ENCODE peak calls at places on chromosomes 4 and X, in eight cellular contexts. One of them, this sample, is unnamed.

GRCh38 chrX:39385022-39385421 is 583.8 kb downstream of the MID1IP1 start:
- DNase-seq in nephron progenitor cell: no peak
- DNase-seq in upper lobe of right lung: no peak
- DNase-seq in AG09319: no peak
- DNase-seq in epithelial cell of proximal tubule: no peak
- DNase-seq in HFFc6: no peak
- DNase-seq in activated CD8-positive, alpha-beta T cell treated with anti-CD3 and anti-CD28 coated beads for 36 hours: no peak
- DNase-seq in psoas muscle: no peak
- DNase-seq in this sample: no peak

GRCh38 chrX:153995504-153995903 is 22.9 kb downstream of the TMEM187 start:
- DNase-seq in nephron progenitor cell: no peak
- DNase-seq in upper lobe of right lung: no peak
- DNase-seq in AG09319: no peak
- DNase-seq in epithelial cell of proximal tubule: no peak
- DNase-seq in HFFc6: no peak
- DNase-seq in activated CD8-positive, alpha-beta T cell treated with anti-CD3 and anti-CD28 coated beads for 36 hours: no peak
- DNase-seq in psoas muscle: no peak
- DNase-seq in this sample: no peak

GRCh38 chr4:8853249-8853648 is 18.4 kb downstream of the HMX1 start:
- DNase-seq in nephron progenitor cell: no peak
- DNase-seq in upper lobe of right lung: no peak
- DNase-seq in AG09319: no peak
- DNase-seq in epithelial cell of proximal tubule: no peak
- DNase-seq in HFFc6: no peak
- DNase-seq in activated CD8-positive, alpha-beta T cell treated with anti-CD3 and anti-CD28 coated beads for 36 hours: no peak
- DNase-seq in psoas muscle: peak; percentile 17
- DNase-seq in this sample: no peak

GRCh38 chrX:56564921-56565861 is 1.8 kb downstream of the UBQLN2 start:
- DNase-seq in nephron progenitor cell: peak; percentile 2
- DNase-seq in upper lobe of right lung: no peak
- DNase-seq in AG09319: no peak
- DNase-seq in epithelial cell of proximal tubule: no peak
- DNase-seq in HFFc6: no peak
- DNase-seq in activated CD8-positive, alpha-beta T cell treated with anti-CD3 and anti-CD28 coated beads for 36 hours: peak; percentile 19
- DNase-seq in psoas muscle: no peak
- DNase-seq in this sample: no peak

GRCh38 chr4:88439161-88439760 is 17.7 kb upstream of the HERC5 start:
- DNase-seq in nephron progenitor cell: no peak
- DNase-seq in upper lobe of right lung: no peak
- DNase-seq in AG09319: no peak
- DNase-seq in epithelial cell of proximal tubule: no peak
- DNase-seq in HFFc6: no peak
- DNase-seq in activated CD8-positive, alpha-beta T cell treated with anti-CD3 and anti-CD28 coated beads for 36 hours: no peak
- DNase-seq in psoas muscle: no peak
- DNase-seq in this sample: no peak

GRCh38 chrX:13197961-13198761 is 121.7 kb downstream of the ATXN3L start:
- DNase-seq in nephron progenitor cell: no peak
- DNase-seq in upper lobe of right lung: no peak
- DNase-seq in AG09319: no peak
- DNase-seq in epithelial cell of proximal tubule: no peak
- DNase-seq in HFFc6: no peak
- DNase-seq in activated CD8-positive, alpha-beta T cell treated with anti-CD3 and anti-CD28 coated beads for 36 hours: no peak
- DNase-seq in psoas muscle: no peak
- DNase-seq in this sample: no peak

GRCh38 chr4:109562457-109563237 is 2.6 kb downstream of the MCUB start:
- DNase-seq in nephron progenitor cell: no peak
- DNase-seq in upper lobe of right lung: no peak
- DNase-seq in AG09319: no peak
- DNase-seq in epithelial cell of proximal tubule: no peak
- DNase-seq in HFFc6: no peak
- DNase-seq in activated CD8-positive, alpha-beta T cell treated with anti-CD3 and anti-CD28 coated beads for 36 hours: peak; percentile 43
- DNase-seq in psoas muscle: no peak
- DNase-seq in this sample: no peak

GRCh38 chrX:41670108-41670507 is 18.7 kb upstream of the GPR34 start:
- DNase-seq in nephron progenitor cell: no peak
- DNase-seq in upper lobe of right lung: no peak
- DNase-seq in AG09319: no peak
- DNase-seq in epithelial cell of proximal tubule: no peak
- DNase-seq in HFFc6: peak; percentile 2
- DNase-seq in activated CD8-positive, alpha-beta T cell treated with anti-CD3 and anti-CD28 coated beads for 36 hours: no peak
- DNase-seq in psoas muscle: no peak
- DNase-seq in this sample: no peak

GRCh38 chrX:78123190-78123589 is 16.3 kb downstream of the TAF9B start:
- DNase-seq in nephron progenitor cell: no peak
- DNase-seq in upper lobe of right lung: no peak
- DNase-seq in AG09319: no peak
- DNase-seq in epithelial cell of proximal tubule: no peak
- DNase-seq in HFFc6: peak; percentile 65
- DNase-seq in activated CD8-positive, alpha-beta T cell treated with anti-CD3 and anti-CD28 coated beads for 36 hours: peak; percentile 64
- DNase-seq in psoas muscle: no peak
- DNase-seq in this sample: no peak

GRCh38 chr4:29405151-29405550 is 1315.0 kb upstream of the PCDH7 start:
- DNase-seq in nephron progenitor cell: no peak
- DNase-seq in upper lobe of right lung: no peak
- DNase-seq in AG09319: no peak
- DNase-seq in epithelial cell of proximal tubule: no peak
- DNase-seq in HFFc6: peak; percentile 28
- DNase-seq in activated CD8-positive, alpha-beta T cell treated with anti-CD3 and anti-CD28 coated beads for 36 hours: no peak
- DNase-seq in psoas muscle: no peak
- DNase-seq in this sample: no peak

GRCh38 chrX:75278991-75279390 is 5.1 kb downstream of the UPRT start:
- DNase-seq in nephron progenitor cell: no peak
- DNase-seq in upper lobe of right lung: no peak
- DNase-seq in AG09319: no peak
- DNase-seq in epithelial cell of proximal tubule: no peak
- DNase-seq in HFFc6: no peak
- DNase-seq in activated CD8-positive, alpha-beta T cell treated with anti-CD3 and anti-CD28 coated beads for 36 hours: no peak
- DNase-seq in psoas muscle: no peak
- DNase-seq in this sample: no peak

GRCh38 chr4:102849579-102850104 is 19.1 kb upstream of the CISD2 start:
- DNase-seq in nephron progenitor cell: no peak
- DNase-seq in upper lobe of right lung: no peak
- DNase-seq in AG09319: no peak
- DNase-seq in epithelial cell of proximal tubule: no peak
- DNase-seq in HFFc6: no peak
- DNase-seq in activated CD8-positive, alpha-beta T cell treated with anti-CD3 and anti-CD28 coated beads for 36 hours: peak; percentile 11
- DNase-seq in psoas muscle: no peak
- DNase-seq in this sample: no peak

GRCh38 chr4:185582651-185583400 is 47.5 kb upstream of the PDLIM3 start:
- DNase-seq in nephron progenitor cell: no peak
- DNase-seq in upper lobe of right lung: no peak
- DNase-seq in AG09319: no peak
- DNase-seq in epithelial cell of proximal tubule: no peak
- DNase-seq in HFFc6: no peak
- DNase-seq in activated CD8-positive, alpha-beta T cell treated with anti-CD3 and anti-CD28 coated beads for 36 hours: no peak
- DNase-seq in psoas muscle: peak; percentile 82
- DNase-seq in this sample: no peak

GRCh38 chr4:19455850-19456602 is 795.7 kb upstream of the SLIT2 start:
- DNase-seq in nephron progenitor cell: no peak
- DNase-seq in upper lobe of right lung: no peak
- DNase-seq in AG09319: no peak
- DNase-seq in epithelial cell of proximal tubule: no peak
- DNase-seq in HFFc6: no peak
- DNase-seq in activated CD8-positive, alpha-beta T cell treated with anti-CD3 and anti-CD28 coated beads for 36 hours: no peak
- DNase-seq in psoas muscle: no peak
- DNase-seq in this sample: no peak

GRCh38 chrX:17719651-17720050 is 17.6 kb upstream of the SCML1 start:
- DNase-seq in nephron progenitor cell: no peak
- DNase-seq in upper lobe of right lung: no peak
- DNase-seq in AG09319: no peak
- DNase-seq in epithelial cell of proximal tubule: no peak
- DNase-seq in HFFc6: no peak
- DNase-seq in activated CD8-positive, alpha-beta T cell treated with anti-CD3 and anti-CD28 coated beads for 36 hours: no peak
- DNase-seq in psoas muscle: no peak
- DNase-seq in this sample: no peak

GRCh38 chr4:119025916-119026661 is 109.5 kb upstream of the MYOZ2 start:
- DNase-seq in nephron progenitor cell: no peak
- DNase-seq in upper lobe of right lung: no peak
- DNase-seq in AG09319: peak; percentile 82
- DNase-seq in epithelial cell of proximal tubule: peak; percentile 86
- DNase-seq in HFFc6: peak; percentile 84
- DNase-seq in activated CD8-positive, alpha-beta T cell treated with anti-CD3 and anti-CD28 coated beads for 36 hours: no peak
- DNase-seq in psoas muscle: no peak
- DNase-seq in this sample: no peak

GRCh38 chr4:182126567-182126966 is 116.6 kb upstream of the TENM3 start:
- DNase-seq in nephron progenitor cell: no peak
- DNase-seq in upper lobe of right lung: no peak
- DNase-seq in AG09319: no peak
- DNase-seq in epithelial cell of proximal tubule: no peak
- DNase-seq in HFFc6: peak; percentile 39
- DNase-seq in activated CD8-positive, alpha-beta T cell treated with anti-CD3 and anti-CD28 coated beads for 36 hours: no peak
- DNase-seq in psoas muscle: no peak
- DNase-seq in this sample: no peak

GRCh38 chrX:37000140-37000539 is 8.0 kb upstream of the FAM47C start:
- DNase-seq in nephron progenitor cell: no peak
- DNase-seq in upper lobe of right lung: no peak
- DNase-seq in AG09319: no peak
- DNase-seq in epithelial cell of proximal tubule: no peak
- DNase-seq in HFFc6: no peak
- DNase-seq in activated CD8-positive, alpha-beta T cell treated with anti-CD3 and anti-CD28 coated beads for 36 hours: no peak
- DNase-seq in psoas muscle: no peak
- DNase-seq in this sample: no peak

GRCh38 chr4:76569695-76570094 is 134.7 kb downstream of the SHROOM3 start:
- DNase-seq in nephron progenitor cell: no peak
- DNase-seq in upper lobe of right lung: no peak
- DNase-seq in AG09319: no peak
- DNase-seq in epithelial cell of proximal tubule: no peak
- DNase-seq in HFFc6: no peak
- DNase-seq in activated CD8-positive, alpha-beta T cell treated with anti-CD3 and anti-CD28 coated beads for 36 hours: no peak
- DNase-seq in psoas muscle: no peak
- DNase-seq in this sample: no peak

GRCh38 chr4:78552398-78553396 is 1.1 kb downstream of the ANXA3 start:
- DNase-seq in nephron progenitor cell: no peak
- DNase-seq in upper lobe of right lung: no peak
- DNase-seq in AG09319: no peak
- DNase-seq in epithelial cell of proximal tubule: peak; percentile 84
- DNase-seq in HFFc6: no peak
- DNase-seq in activated CD8-positive, alpha-beta T cell treated with anti-CD3 and anti-CD28 coated beads for 36 hours: no peak
- DNase-seq in psoas muscle: no peak
- DNase-seq in this sample: no peak

GRCh38 chrX:110162131-110162530 is 155.8 kb downstream of the AMMECR1 start:
- DNase-seq in nephron progenitor cell: no peak
- DNase-seq in upper lobe of right lung: no peak
- DNase-seq in AG09319: no peak
- DNase-seq in epithelial cell of proximal tubule: no peak
- DNase-seq in HFFc6: no peak
- DNase-seq in activated CD8-positive, alpha-beta T cell treated with anti-CD3 and anti-CD28 coated beads for 36 hours: no peak
- DNase-seq in psoas muscle: no peak
- DNase-seq in this sample: no peak

GRCh38 chr4:151983854-151984253 is 223.0 kb upstream of the GATB start:
- DNase-seq in nephron progenitor cell: no peak
- DNase-seq in upper lobe of right lung: no peak
- DNase-seq in AG09319: no peak
- DNase-seq in epithelial cell of proximal tubule: no peak
- DNase-seq in HFFc6: no peak
- DNase-seq in activated CD8-positive, alpha-beta T cell treated with anti-CD3 and anti-CD28 coated beads for 36 hours: no peak
- DNase-seq in psoas muscle: no peak
- DNase-seq in this sample: no peak

GRCh38 chr4:73726000-73726399 is 14.4 kb upstream of the CXCL8 start:
- DNase-seq in nephron progenitor cell: no peak
- DNase-seq in upper lobe of right lung: no peak
- DNase-seq in AG09319: no peak
- DNase-seq in epithelial cell of proximal tubule: peak; percentile 97
- DNase-seq in HFFc6: peak; percentile 86
- DNase-seq in activated CD8-positive, alpha-beta T cell treated with anti-CD3 and anti-CD28 coated beads for 36 hours: no peak
- DNase-seq in psoas muscle: no peak
- DNase-seq in this sample: no peak

DNA sequence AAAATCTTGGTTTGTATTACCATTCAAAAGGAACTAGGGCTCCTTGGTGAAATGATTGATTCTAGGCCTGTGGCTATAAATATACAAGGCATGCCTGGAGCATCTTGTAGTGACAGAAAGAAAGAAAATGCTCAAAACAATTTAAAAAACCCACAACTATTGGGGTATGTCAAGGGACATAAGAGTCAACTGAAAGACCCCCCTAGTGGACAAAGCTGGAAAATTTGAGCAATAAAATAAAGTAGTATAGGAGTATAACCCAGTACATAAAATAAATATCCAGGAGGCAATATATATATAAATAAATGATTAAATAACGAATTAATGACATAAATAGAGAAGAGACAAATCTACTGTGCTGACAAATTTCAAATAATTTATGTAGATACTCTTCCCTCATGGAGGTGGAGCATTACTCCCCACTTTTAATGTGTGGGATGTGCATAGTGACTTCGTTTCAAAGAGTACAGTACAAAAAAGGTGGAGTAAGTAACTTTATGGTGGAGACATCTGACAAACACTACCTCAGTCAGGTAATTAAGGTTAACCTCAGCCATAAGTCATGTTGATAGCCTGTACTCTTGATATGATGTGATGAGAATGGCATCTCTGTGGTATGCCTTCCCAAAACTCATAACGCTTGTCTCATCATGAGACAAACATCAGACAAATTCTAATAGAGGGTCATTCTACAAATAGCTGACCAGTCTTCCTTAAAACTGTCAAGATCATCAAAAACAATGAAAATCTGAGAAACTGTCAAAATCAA is 185.0 kb upstream of the GLRA2 start:
- DNase-seq in nephron progenitor cell: no peak
- DNase-seq in upper lobe of right lung: no peak
- DNase-seq in AG09319: no peak
- DNase-seq in epithelial cell of proximal tubule: no peak
- DNase-seq in HFFc6: no peak
- DNase-seq in activated CD8-positive, alpha-beta T cell treated with anti-CD3 and anti-CD28 coated beads for 36 hours: no peak
- DNase-seq in psoas muscle: no peak
- DNase-seq in this sample: no peak
- TF ChIP-seq CTCF in nephron progenitor cell: no peak
- TF ChIP-seq CTCF in upper lobe of right lung: no peak
- TF ChIP-seq CTCF in AG09319: no peak
- TF ChIP-seq CTCF in epithelial cell of proximal tubule: peak; percentile 17
- TF ChIP-seq CTCF in HFFc6: peak; percentile 56
- TF ChIP-seq CTCF in activated CD8-positive, alpha-beta T cell treated with anti-CD3 and anti-CD28 coated beads for 36 hours: peak; percentile 20
- TF ChIP-seq CTCF in psoas muscle: no peak
- TF ChIP-seq CTCF in this sample: no peak

GRCh38 chr4:165096776-165097175 is 15.9 kb downstream of the TMEM192 start:
- DNase-seq in nephron progenitor cell: no peak
- DNase-seq in upper lobe of right lung: no peak
- DNase-seq in AG09319: no peak
- DNase-seq in epithelial cell of proximal tubule: no peak
- DNase-seq in HFFc6: peak; percentile 21
- DNase-seq in activated CD8-positive, alpha-beta T cell treated with anti-CD3 and anti-CD28 coated beads for 36 hours: no peak
- DNase-seq in psoas muscle: no peak
- DNase-seq in this sample: no peak
- TF ChIP-seq CTCF in nephron progenitor cell: peak; percentile 65
- TF ChIP-seq CTCF in upper lobe of right lung: peak; percentile 45
- TF ChIP-seq CTCF in AG09319: peak; percentile 60
- TF ChIP-seq CTCF in epithelial cell of proximal tubule: peak; percentile 65
- TF ChIP-seq CTCF in HFFc6: peak; percentile 77
- TF ChIP-seq CTCF in activated CD8-positive, alpha-beta T cell treated with anti-CD3 and anti-CD28 coated beads for 36 hours: peak; percentile 50
- TF ChIP-seq CTCF in psoas muscle: peak; percentile 51
- TF ChIP-seq CTCF in this sample: peak; percentile 36

GRCh38 chr4:132332932-132333722 is 816.0 kb upstream of the PCDH10 start:
- DNase-seq in nephron progenitor cell: no peak
- DNase-seq in upper lobe of right lung: no peak
- DNase-seq in AG09319: no peak
- DNase-seq in epithelial cell of proximal tubule: no peak
- DNase-seq in HFFc6: peak; percentile 12
- DNase-seq in activated CD8-positive, alpha-beta T cell treated with anti-CD3 and anti-CD28 coated beads for 36 hours: no peak
- DNase-seq in psoas muscle: no peak
- DNase-seq in this sample: no peak
- TF ChIP-seq CTCF in nephron progenitor cell: peak; percentile 38
- TF ChIP-seq CTCF in upper lobe of right lung: peak; percentile 23
- TF ChIP-seq CTCF in AG09319: no peak
- TF ChIP-seq CTCF in epithelial cell of proximal tubule: peak; percentile 58
- TF ChIP-seq CTCF in HFFc6: peak; percentile 72
- TF ChIP-seq CTCF in activated CD8-positive, alpha-beta T cell treated with anti-CD3 and anti-CD28 coated beads for 36 hours: no peak
- TF ChIP-seq CTCF in psoas muscle: peak; percentile 16
- TF ChIP-seq CTCF in this sample: no peak

GRCh38 chrX:86806786-86807185 is 658.5 kb downstream of the DACH2 start:
- DNase-seq in nephron progenitor cell: peak; percentile 8
- DNase-seq in upper lobe of right lung: no peak
- DNase-seq in AG09319: no peak
- DNase-seq in epithelial cell of proximal tubule: no peak
- DNase-seq in HFFc6: no peak
- DNase-seq in activated CD8-positive, alpha-beta T cell treated with anti-CD3 and anti-CD28 coated beads for 36 hours: no peak
- DNase-seq in psoas muscle: no peak
- DNase-seq in this sample: no peak
- TF ChIP-seq CTCF in nephron progenitor cell: peak; percentile 41
- TF ChIP-seq CTCF in upper lobe of right lung: peak; percentile 14
- TF ChIP-seq CTCF in AG09319: peak; percentile 13
- TF ChIP-seq CTCF in epithelial cell of proximal tubule: peak; percentile 35
- TF ChIP-seq CTCF in HFFc6: peak; percentile 14
- TF ChIP-seq CTCF in activated CD8-positive, alpha-beta T cell treated with anti-CD3 and anti-CD28 coated beads for 36 hours: no peak
- TF ChIP-seq CTCF in psoas muscle: peak; percentile 26
- TF ChIP-seq CTCF in this sample: no peak

This sample was measured in natural killer cell.